ENCODE peak calls at places on chromosomes 3 and 15, in eight cellular contexts. S is NT2/D1; M is stimulated activated CD4-positive, alpha-beta T cell treated with anti-CD3 and anti-CD28 coated beads, Interleukin-4, amount 100 ng/mL, for 4 hours; Q is activated CD4-positive, alpha-beta T cell treated with anti-CD3 and anti-CD28 coated beads, Interleukin-2, amount 50 U/mL, for 4 hours; K is cardiac muscle cell; U is brain pericyte; V is HT-29; R is WTC11. D is an unnamed sample.
A peak's percentile ranks its signal among the peaks of the same experiment; 100 is the strongest.

GRCh38 chr3:55751730-55752129 is 264.6 kb upstream of the WNT5A start:
- DNase-seq in S (no peak), M (no peak), Q (no peak), K (no peak), U (no peak), V (no peak), R (no peak), D (no peak)

GRCh38 chr3:32021155-32021554 is 39.6 kb downstream of the ZNF860 start:
- DNase-seq in S (no peak), M (no peak), Q (no peak), K (no peak), U (no peak), V (no peak), R (no peak), D (no peak)

GRCh38 chr3:60967141-60967540 is 284.1 kb downstream of the FHIT start:
- DNase-seq in S (no peak), M (no peak), Q (no peak), K (no peak), U (no peak), V (no peak), R (no peak), D (no peak)

GRCh38 chr15:74265046-74265639 is 29.0 kb downstream of the CCDC33 start:
- DNase-seq in S (peak; percentile 77), M (no peak), Q (no peak), K (peak; percentile 53), U (no peak), V (peak; percentile 27), R (peak; percentile 86), D (peak; percentile 14)

GRCh38 chr15:70050447-70050846 is 47.3 kb downstream of the TLE3 start:
- DNase-seq in S (no peak), M (no peak), Q (no peak), K (no peak), U (no peak), V (no peak), R (no peak), D (no peak)

GRCh38 chr3:107987036-107987557 is 103.7 kb downstream of the CD47 start:
- DNase-seq in S (no peak), M (no peak), Q (no peak), K (peak; percentile 99), U (peak; percentile 39), V (peak; percentile 92), R (no peak), D (peak; percentile 72)

GRCh38 chr3:69688400-69688799 is 50.9 kb upstream of the MITF start:
- DNase-seq in S (no peak), M (no peak), Q (no peak), K (no peak), U (no peak), V (no peak), R (no peak), D (no peak)

GRCh38 chr15:89756897-89757296 is 5.8 kb upstream of the MESP1 start:
- DNase-seq in S (no peak), M (no peak), Q (no peak), K (no peak), U (no peak), V (peak; percentile 59), R (no peak), D (no peak)

GRCh38 chr3:198028718-198029117 is 68.7 kb downstream of the LMLN start:
- DNase-seq in S (no peak), M (no peak), Q (no peak), K (peak; percentile 49), U (peak; percentile 29), V (no peak), R (no peak), D (no peak)

GRCh38 chr3:184672972-184673875 is 38.6 kb downstream of the MAGEF1 start:
- DNase-seq in S (no peak), M (no peak), Q (no peak), K (no peak), U (no peak), V (no peak), R (no peak), D (no peak)

GRCh38 chr3:73586628-73587027 is 38.1 kb downstream of the PDZRN3 start:
- DNase-seq in S (no peak), M (no peak), Q (no peak), K (no peak), U (no peak), V (no peak), R (no peak), D (no peak)

GRCh38 chr3:25902586-25902985 is 112.7 kb downstream of the OXSM start:
- DNase-seq in S (no peak), M (no peak), Q (no peak), K (no peak), U (no peak), V (no peak), R (no peak), D (no peak)

GRCh38 chr15:87716422-87716821 is 540.1 kb downstream of the NTRK3 start:
- DNase-seq in S (no peak), M (no peak), Q (no peak), K (no peak), U (no peak), V (no peak), R (peak; percentile 17), D (peak; percentile 20)

GRCh38 chr15:89760303-89761008 is 9.4 kb upstream of the MESP1 start:
- DNase-seq in S (peak; percentile 61), M (peak; percentile 26), Q (peak; percentile 55), K (peak; percentile 79), U (no peak), V (peak; percentile 96), R (peak; percentile 94), D (peak; percentile 81)

GRCh38 chr3:38150780-38151528 is 12.5 kb downstream of the MYD88 start:
- DNase-seq in S (no peak), M (no peak), Q (no peak), K (no peak), U (no peak), V (no peak), R (peak; percentile 26), D (no peak)

GRCh38 chr15:35674873-35675781 is 129.2 kb upstream of the DPH6 start:
- DNase-seq in S (no peak), M (no peak), Q (no peak), K (peak; percentile 75), U (peak; percentile 57), V (no peak), R (no peak), D (no peak)

GRCh38 chr3:141391298-141392017 is 23.2 kb downstream of the ZBTB38 start:
- DNase-seq in S (no peak), M (no peak), Q (no peak), K (peak; percentile 65), U (no peak), V (no peak), R (no peak), D (no peak)

GRCh38 chr15:62588930-62589655 is 424.0 kb upstream of the C2CD4B start:
- DNase-seq in S (no peak), M (no peak), Q (no peak), K (peak; percentile 58), U (no peak), V (no peak), R (no peak), D (no peak)

GRCh38 chr3:141366285-141367037 is 1.8 kb upstream of the ZBTB38 start:
- DNase-seq in S (no peak), M (no peak), Q (no peak), K (peak; percentile 95), U (no peak), V (peak; percentile 69), R (no peak), D (peak; percentile 13)

GRCh38 chr15:38668433-38669159 is 104.0 kb upstream of the RASGRP1 start:
- DNase-seq in S (no peak), M (no peak), Q (no peak), K (no peak), U (no peak), V (no peak), R (no peak), D (no peak)

GRCh38 chr3:196661400-196661799 is 21.9 kb downstream of the NRROS start:
- DNase-seq in S (no peak), M (no peak), Q (no peak), K (no peak), U (no peak), V (no peak), R (no peak), D (no peak)

GRCh38 chr3:24278526-24278925 is 216.1 kb downstream of the THRB start:
- DNase-seq in S (no peak), M (no peak), Q (no peak), K (no peak), U (no peak), V (no peak), R (no peak), D (no peak)

GRCh38 chr3:185702564-185703225 is 116.6 kb downstream of the SENP2 start:
- DNase-seq in S (no peak), M (no peak), Q (no peak), K (no peak), U (no peak), V (peak; percentile 8), R (no peak), D (no peak)

GRCh38 chr3:176872771-176873209 is 324.5 kb downstream of the TBL1XR1 start:
- DNase-seq in S (peak; percentile 60), M (peak; percentile 41), Q (peak; percentile 40), K (peak; percentile 72), U (no peak), V (peak; percentile 72), R (peak; percentile 69), D (peak; percentile 76)

GRCh38 chr3:184599143-184599542 is 37.6 kb downstream of the EPHB3 start:
- DNase-seq in S (no peak), M (no peak), Q (no peak), K (no peak), U (no peak), V (no peak), R (no peak), D (no peak)

GRCh38 chr3:51671090-51672082 is at the start of gene TEX264:
- DNase-seq in S (peak; percentile 69), M (peak; percentile 91), Q (peak; percentile 88), K (peak; percentile 91), U (no peak), V (peak; percentile 54), R (peak; percentile 76), D (peak; percentile 79)

GRCh38 chr15:61951949-61952348 is 108.3 kb downstream of the VPS13C start:
- DNase-seq in S (no peak), M (no peak), Q (no peak), K (peak; percentile 31), U (no peak), V (peak; percentile 9), R (no peak), D (peak; percentile 3)

GRCh38 chr3:188104050-188104449 is 49.9 kb upstream of the LPP start:
- DNase-seq in S (no peak), M (no peak), Q (no peak), K (no peak), U (no peak), V (no peak), R (no peak), D (no peak)

GRCh38 chr15:33200903-33201302 is 6.4 kb upstream of the FMN1 start:
- DNase-seq in S (no peak), M (no peak), Q (no peak), K (no peak), U (no peak), V (no peak), R (no peak), D (no peak)